ENCODE peak calls at places on chromosomes 1 and 21, in eight cellular contexts. X, Z, M, T, E, J, I and R are unnamed samples.

GRCh38 chr1:234963904-234964702 is 164.5 kb downstream of the TOMM20 start:
- DNase-seq in J (no peak), T (no peak), X (no peak), I (peak; percentile 66), Z (no peak), M (no peak), E (no peak), R (peak; percentile 58)

GRCh38 chr21:15894596-15894995 is 164.8 kb downstream of the USP25 start:
- DNase-seq in M (no peak), Z (no peak), T (no peak), X (no peak), J (no peak), E (peak; percentile 37), I (no peak), R (peak; percentile 38)

GRCh38 chr1:110106013-110106941 is 6.0 kb upstream of the UBL4B start:
- DNase-seq in J (no peak), Z (peak; percentile 59), T (peak; percentile 82), E (peak; percentile 50), I (peak; percentile 73), X (peak; percentile 85), M (peak; percentile 73), R (peak; percentile 70)

GRCh38 chr1:21293537-21294265 is 3.4 kb upstream of the ECE1 start:
- DNase-seq in T (no peak), Z (no peak), J (no peak), M (no peak), E (no peak), I (no peak), X (no peak), R (no peak)

GRCh38 chr1:186629341-186629740 is 50.9 kb downstream of the PTGS2 start:
- DNase-seq in E (no peak), J (no peak), M (no peak), T (no peak), Z (no peak), X (no peak), I (no peak), R (no peak)

GRCh38 chr1:38243106-38243505 is 196.5 kb upstream of the POU3F1 start:
- DNase-seq in M (no peak), E (no peak), X (peak; percentile 51), Z (no peak), I (no peak), T (peak; percentile 56), J (no peak), R (no peak)

GRCh38 chr1:119982006-119982405 is 85.7 kb upstream of the ADAM30 start:
- DNase-seq in X (no peak), Z (no peak), E (peak; percentile 91), J (no peak), I (no peak), T (no peak), M (peak; percentile 70), R (peak; percentile 61)

GRCh38 chr1:24931481-24932221 is 1.6 kb upstream of the RUNX3 start:
- DNase-seq in T (peak; percentile 71), X (peak; percentile 66), Z (no peak), I (no peak), J (no peak), M (no peak), E (no peak), R (no peak)

GRCh38 chr1:101196668-101197067 is 40.2 kb upstream of the S1PR1 start:
- DNase-seq in Z (no peak), T (no peak), J (no peak), E (no peak), X (no peak), M (no peak), I (no peak), R (no peak)

DNA sequence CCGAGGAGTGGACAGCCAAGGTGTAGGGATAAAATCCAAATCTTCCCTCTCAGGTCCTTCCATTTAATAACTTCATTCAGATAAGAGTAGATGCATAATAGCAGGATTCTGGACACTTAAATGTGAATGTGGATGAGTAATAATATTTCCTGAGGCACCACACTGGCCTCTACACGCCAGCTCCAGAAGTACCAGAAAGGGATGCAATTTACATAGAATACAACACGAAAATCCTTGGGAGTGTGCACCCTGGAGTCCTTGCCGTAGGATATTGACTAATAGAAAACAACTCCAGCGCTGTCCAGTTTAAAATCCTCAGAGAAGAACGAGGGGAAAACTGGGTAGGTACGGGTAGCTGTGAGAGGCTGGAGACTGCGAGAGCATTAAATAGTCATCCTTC is 6.9 kb downstream of the PLXNA2 start:
- DNase-seq in Z (no peak), T (no peak), E (no peak), X (no peak), M (no peak), J (no peak), I (no peak), R (no peak)
- TF ChIP-seq CTCF in Z (no peak), T (no peak), E (no peak), X (no peak), M (no peak), J (no peak), I (no peak), R (no peak)

GRCh38 chr1:7703321-7704213 is 67.5 kb upstream of the VAMP3 start:
- DNase-seq in X (peak; percentile 82), J (no peak), M (no peak), Z (no peak), I (no peak), T (peak; percentile 80), E (no peak), R (no peak)
- H3K4me3 ChIP-seq in X (peak overlapping the region; percentile 59), J (peak overlapping the region; percentile 56), M (no peak overlapping the region), Z (peak overlapping the region; percentile 46), I (peak overlapping the region; percentile 53), T (peak overlapping the region; percentile 42), E (no peak overlapping the region), R (no peak overlapping the region)

GRCh38 chr1:6392880-6393399 is 627 bp downstream of the ACOT7 start:
- DNase-seq in M (no peak), J (no peak), T (peak; percentile 73), I (no peak), E (no peak), Z (no peak), X (peak; percentile 40), R (no peak)

GRCh38 chr1:6399294-6399693 is 5.7 kb upstream of the ACOT7 start:
- DNase-seq in J (no peak), E (no peak), M (no peak), T (no peak), Z (no peak), I (no peak), X (no peak), R (no peak)

GRCh38 chr1:6397844-6398243 is 4.3 kb upstream of the ACOT7 start:
- DNase-seq in Z (no peak), T (no peak), E (no peak), X (no peak), J (no peak), I (no peak), M (no peak), R (no peak)

GRCh38 chr1:6393400-6394187 is at the start of gene ACOT7:
- DNase-seq in I (peak; percentile 90), E (peak; percentile 86), X (peak; percentile 94), T (peak; percentile 95), M (peak; percentile 85), Z (peak; percentile 83), J (peak; percentile 96), R (peak; percentile 88)

DNA sequence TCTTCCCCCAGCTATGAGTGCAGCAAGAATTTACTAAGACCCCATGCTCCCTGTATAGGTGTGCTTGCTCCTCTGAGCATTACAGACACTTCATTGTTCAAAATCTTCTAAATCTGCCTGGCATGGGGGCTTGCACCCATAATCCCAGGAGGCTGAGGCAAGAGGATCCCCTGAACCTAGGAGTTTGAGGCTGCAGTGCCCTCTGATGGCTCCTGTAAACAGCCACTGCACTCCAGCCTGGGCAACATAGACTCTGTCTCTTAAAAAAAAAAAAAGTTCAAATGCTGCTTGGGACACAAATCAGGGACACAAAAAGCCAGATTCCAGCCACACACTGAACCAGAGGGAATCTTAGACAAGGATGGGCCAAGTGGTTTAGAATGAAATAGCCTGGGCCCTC is 3.4 kb upstream of the ACOT7 start:
- DNase-seq in X (no peak), E (no peak), I (no peak), T (no peak), M (no peak), J (no peak), Z (no peak), R (no peak)
- TF ChIP-seq CTCF in X (peak; percentile 13), E (peak; percentile 9), I (no peak), T (peak; percentile 24), M (no peak), J (no peak), Z (no peak), R (peak; percentile 26)

GRCh38 chr1:78652019-78652560 is 2.5 kb downstream of the IFI44 start:
- DNase-seq in E (no peak), M (no peak), I (no peak), J (no peak), X (no peak), Z (no peak), T (no peak), R (no peak)

GRCh38 chr1:78647238-78647637 is 2.4 kb upstream of the IFI44 start:
- DNase-seq in M (no peak), Z (no peak), T (no peak), I (no peak), J (no peak), X (no peak), E (no peak), R (no peak)

GRCh38 chr1:78649628-78650027 is at the start of gene IFI44:
- DNase-seq in M (peak; percentile 76), J (no peak), X (no peak), Z (peak; percentile 86), E (peak; percentile 80), T (no peak), I (peak; percentile 90), R (peak; percentile 63)

GRCh38 chr1:78650114-78650513 is 483 bp downstream of the IFI44 start:
- DNase-seq in Z (no peak), T (no peak), J (no peak), I (no peak), E (peak; percentile 5), M (no peak), X (no peak), R (no peak)

GRCh38 chr1:78651247-78651646 is 1.6 kb downstream of the IFI44 start:
- DNase-seq in J (no peak), I (no peak), T (no peak), M (no peak), E (peak; percentile 39), Z (no peak), X (no peak), R (no peak)
- H3K4me3 ChIP-seq in J (peak overlapping the region; percentile 43), I (peak overlapping the region; percentile 36), T (no peak overlapping the region), M (peak overlapping the region; percentile 1), E (peak overlapping the region; percentile 72), Z (peak overlapping the region; percentile 34), X (no peak overlapping the region), R (no peak overlapping the region)

DNA sequence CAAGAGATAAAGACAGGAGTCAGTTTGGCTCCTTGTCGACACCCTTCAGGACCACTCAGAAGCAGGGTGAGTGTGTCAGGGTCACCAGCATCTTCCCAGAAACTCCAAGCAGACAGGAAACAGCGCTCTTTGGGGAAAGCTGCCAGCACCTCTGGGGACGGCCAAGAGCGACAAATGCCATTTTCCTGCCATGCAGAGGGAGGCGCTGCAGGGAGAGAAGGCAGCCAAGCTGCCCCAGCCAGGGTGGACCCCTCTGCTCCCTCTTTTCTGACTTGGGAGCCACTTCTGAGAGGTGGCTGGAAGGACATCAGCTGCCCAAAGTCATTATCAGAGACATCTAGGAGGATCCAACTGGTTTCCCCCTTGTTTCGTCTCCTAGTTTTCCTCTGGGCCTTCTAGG is 29.0 kb downstream of the SIM2 start:
- DNase-seq in T (peak; percentile 45), X (peak; percentile 75), Z (no peak), I (peak; percentile 21), E (no peak), M (no peak), J (no peak), R (no peak)
- TF ChIP-seq CTCF in T (peak; percentile 44), X (peak; percentile 62), Z (no peak), I (no peak), E (no peak), M (no peak), J (no peak), R (no peak)